ENCODE peak calls at places on chromosomes 2 and 18, in seven cellular contexts. One of them, this sample, is unnamed.
A peak's percentile ranks its signal among the peaks of the same experiment; 100 is the strongest.

GRCh38 chr2:227657204-227657845 is 9.3 kb upstream of the SCYGR5 start:
- DNase-seq in K562: no peak
- DNase-seq in HCT116: no peak
- DNase-seq in GM12878: no peak
- DNase-seq in SK-N-SH: no peak
- DNase-seq in H1: no peak
- DNase-seq in HepG2: no peak
- DNase-seq in this sample: no peak

GRCh38 chr2:71253476-71253875 is 26.6 kb upstream of the PAIP2B start:
- DNase-seq in SK-N-SH: no peak
- DNase-seq in HepG2: no peak
- DNase-seq in H1: no peak
- DNase-seq in HCT116: no peak
- DNase-seq in K562: no peak
- DNase-seq in GM12878: no peak
- DNase-seq in this sample: no peak

GRCh38 chr2:114119846-114120348 is 230.0 kb downstream of the ACTR3 start:
- DNase-seq in K562: peak; percentile 4
- DNase-seq in SK-N-SH: no peak
- DNase-seq in HCT116: no peak
- DNase-seq in GM12878: no peak
- DNase-seq in HepG2: no peak
- DNase-seq in H1: no peak
- DNase-seq in this sample: no peak

GRCh38 chr2:222424729-222425671 is 657 bp downstream of the SGPP2 start:
- DNase-seq in HepG2: no peak
- DNase-seq in GM12878: no peak
- DNase-seq in H1: peak; percentile 64
- DNase-seq in HCT116: no peak
- DNase-seq in SK-N-SH: peak; percentile 74
- DNase-seq in K562: no peak
- DNase-seq in this sample: no peak

GRCh38 chr2:170423919-170424318 is 246.0 kb downstream of the MYO3B start:
- DNase-seq in K562: no peak
- DNase-seq in HepG2: no peak
- DNase-seq in HCT116: no peak
- DNase-seq in SK-N-SH: no peak
- DNase-seq in H1: no peak
- DNase-seq in GM12878: no peak
- DNase-seq in this sample: no peak

GRCh38 chr2:177169810-177170514 is 42.6 kb upstream of the HNRNPA3 start:
- DNase-seq in SK-N-SH: no peak
- DNase-seq in K562: no peak
- DNase-seq in HCT116: no peak
- DNase-seq in GM12878: peak; percentile 82
- DNase-seq in HepG2: peak; percentile 86
- DNase-seq in H1: no peak
- DNase-seq in this sample: peak; percentile 17

GRCh38 chr2:118059919-118060478 is 28.3 kb upstream of the INSIG2 start:
- DNase-seq in H1: no peak
- DNase-seq in HCT116: no peak
- DNase-seq in K562: no peak
- DNase-seq in HepG2: no peak
- DNase-seq in GM12878: peak; percentile 76
- DNase-seq in SK-N-SH: no peak
- DNase-seq in this sample: no peak

GRCh38 chr2:230384986-230385385 is 31.0 kb upstream of the SP100 start:
- DNase-seq in H1: no peak
- DNase-seq in HepG2: no peak
- DNase-seq in SK-N-SH: no peak
- DNase-seq in K562: no peak
- DNase-seq in HCT116: no peak
- DNase-seq in GM12878: no peak
- DNase-seq in this sample: no peak

GRCh38 chr2:176453784-176454183 is 184.5 kb downstream of the MTX2 start:
- DNase-seq in GM12878: no peak
- DNase-seq in H1: no peak
- DNase-seq in K562: no peak
- DNase-seq in HCT116: no peak
- DNase-seq in SK-N-SH: no peak
- DNase-seq in HepG2: no peak
- DNase-seq in this sample: no peak

GRCh38 chr18:26524952-26525351 is 23.4 kb downstream of the KCTD1 start:
- DNase-seq in HCT116: no peak
- DNase-seq in GM12878: no peak
- DNase-seq in H1: no peak
- DNase-seq in HepG2: no peak
- DNase-seq in K562: no peak
- DNase-seq in SK-N-SH: no peak
- DNase-seq in this sample: no peak

GRCh38 chr18:8943900-8944870 is 158.3 kb upstream of the NDUFV2 start:
- DNase-seq in H1: no peak
- DNase-seq in SK-N-SH: no peak
- DNase-seq in HCT116: no peak
- DNase-seq in HepG2: no peak
- DNase-seq in K562: peak; percentile 78
- DNase-seq in GM12878: no peak
- DNase-seq in this sample: no peak

GRCh38 chr2:126886201-126886905 is 12.3 kb upstream of the TEX51 start:
- DNase-seq in SK-N-SH: no peak
- DNase-seq in HepG2: peak; percentile 13
- DNase-seq in HCT116: peak; percentile 42
- DNase-seq in H1: peak; percentile 96
- DNase-seq in K562: peak; percentile 73
- DNase-seq in GM12878: no peak
- DNase-seq in this sample: peak; percentile 32

GRCh38 chr2:138193416-138194213 is 229.3 kb downstream of the HNMT start:
- DNase-seq in HepG2: peak; percentile 14
- DNase-seq in SK-N-SH: no peak
- DNase-seq in K562: no peak
- DNase-seq in GM12878: no peak
- DNase-seq in HCT116: no peak
- DNase-seq in H1: no peak
- DNase-seq in this sample: no peak

GRCh38 chr2:168336786-168337388 is 89.5 kb upstream of the STK39 start:
- DNase-seq in H1: peak; percentile 67
- DNase-seq in K562: peak; percentile 47
- DNase-seq in HepG2: peak; percentile 69
- DNase-seq in GM12878: no peak
- DNase-seq in HCT116: peak; percentile 87
- DNase-seq in SK-N-SH: no peak
- DNase-seq in this sample: peak; percentile 37

GRCh38 chr2:84914334-84914733 is 8.9 kb downstream of the TMSB10 start:
- DNase-seq in SK-N-SH: no peak
- DNase-seq in GM12878: no peak
- DNase-seq in HCT116: no peak
- DNase-seq in K562: no peak
- DNase-seq in H1: no peak
- DNase-seq in HepG2: no peak
- DNase-seq in this sample: no peak

GRCh38 chr2:236546561-236546961 is 23.1 kb upstream of the ACKR3 start:
- DNase-seq in HepG2: no peak
- DNase-seq in HCT116: no peak
- DNase-seq in SK-N-SH: no peak
- DNase-seq in GM12878: peak; percentile 56
- DNase-seq in K562: no peak
- DNase-seq in H1: no peak
- DNase-seq in this sample: no peak

GRCh38 chr2:216245391-216245790 is 126.9 kb downstream of the MARCHF4 start:
- DNase-seq in H1: peak; percentile 35
- DNase-seq in GM12878: no peak
- DNase-seq in HCT116: no peak
- DNase-seq in K562: no peak
- DNase-seq in HepG2: no peak
- DNase-seq in SK-N-SH: no peak
- DNase-seq in this sample: no peak

GRCh38 chr18:45954070-45954712 is 12.9 kb downstream of the EPG5 start:
- DNase-seq in HCT116: peak; percentile 7
- DNase-seq in H1: no peak
- DNase-seq in GM12878: no peak
- DNase-seq in K562: no peak
- DNase-seq in SK-N-SH: no peak
- DNase-seq in HepG2: no peak
- DNase-seq in this sample: no peak

GRCh38 chr2:62939735-62940491 is 110.7 kb upstream of the OTX1 start:
- DNase-seq in K562: no peak
- DNase-seq in HepG2: no peak
- DNase-seq in SK-N-SH: no peak
- DNase-seq in HCT116: no peak
- DNase-seq in H1: no peak
- DNase-seq in GM12878: no peak
- DNase-seq in this sample: no peak

GRCh38 chr2:233021771-233022170 is 8.7 kb upstream of the NGEF start:
- DNase-seq in GM12878: no peak
- DNase-seq in HepG2: no peak
- DNase-seq in K562: peak; percentile 57
- DNase-seq in HCT116: no peak
- DNase-seq in H1: no peak
- DNase-seq in SK-N-SH: no peak
- DNase-seq in this sample: no peak

GRCh38 chr2:84435331-84436081 is 23.6 kb downstream of the SUCLG1 start:
- DNase-seq in HCT116: no peak
- DNase-seq in SK-N-SH: no peak
- DNase-seq in K562: no peak
- DNase-seq in H1: no peak
- DNase-seq in GM12878: no peak
- DNase-seq in HepG2: no peak
- DNase-seq in this sample: no peak

GRCh38 chr2:79860233-79861058 is 347.6 kb downstream of the CTNNA2 start:
- DNase-seq in HCT116: no peak
- DNase-seq in H1: no peak
- DNase-seq in GM12878: no peak
- DNase-seq in HepG2: peak; percentile 53
- DNase-seq in K562: peak; percentile 13
- DNase-seq in SK-N-SH: peak; percentile 63
- DNase-seq in this sample: peak; percentile 40

GRCh38 chr2:241157841-241158545 is 7.7 kb downstream of the PPP1R7 start:
- DNase-seq in H1: no peak
- DNase-seq in GM12878: no peak
- DNase-seq in HCT116: no peak
- DNase-seq in SK-N-SH: no peak
- DNase-seq in HepG2: no peak
- DNase-seq in K562: no peak
- DNase-seq in this sample: no peak

GRCh38 chr2:2108189-2108588 is 222.9 kb downstream of the MYT1L start:
- DNase-seq in H1: no peak
- DNase-seq in HepG2: no peak
- DNase-seq in GM12878: no peak
- DNase-seq in SK-N-SH: no peak
- DNase-seq in HCT116: no peak
- DNase-seq in K562: no peak
- DNase-seq in this sample: no peak

GRCh38 chr2:172252154-172252553 is 149.5 kb upstream of the DLX2 start:
- DNase-seq in HepG2: no peak
- DNase-seq in GM12878: no peak
- DNase-seq in K562: peak; percentile 23
- DNase-seq in SK-N-SH: no peak
- DNase-seq in H1: no peak
- DNase-seq in HCT116: no peak
- DNase-seq in this sample: no peak

GRCh38 chr2:109507828-109508227 is 105.9 kb downstream of the SEPTIN10 start:
- DNase-seq in K562: no peak
- DNase-seq in HCT116: no peak
- DNase-seq in H1: no peak
- DNase-seq in HepG2: no peak
- DNase-seq in SK-N-SH: no peak
- DNase-seq in GM12878: no peak
- DNase-seq in this sample: no peak
- TF ChIP-seq JUND in K562: no peak
- TF ChIP-seq JUND in HCT116: no peak
- TF ChIP-seq JUND in H1: no peak
- TF ChIP-seq JUND in HepG2: no peak
- TF ChIP-seq JUND in SK-N-SH: no peak
- TF ChIP-seq JUND in GM12878: no peak
- TF ChIP-seq JUND in this sample: no peak

DNA sequence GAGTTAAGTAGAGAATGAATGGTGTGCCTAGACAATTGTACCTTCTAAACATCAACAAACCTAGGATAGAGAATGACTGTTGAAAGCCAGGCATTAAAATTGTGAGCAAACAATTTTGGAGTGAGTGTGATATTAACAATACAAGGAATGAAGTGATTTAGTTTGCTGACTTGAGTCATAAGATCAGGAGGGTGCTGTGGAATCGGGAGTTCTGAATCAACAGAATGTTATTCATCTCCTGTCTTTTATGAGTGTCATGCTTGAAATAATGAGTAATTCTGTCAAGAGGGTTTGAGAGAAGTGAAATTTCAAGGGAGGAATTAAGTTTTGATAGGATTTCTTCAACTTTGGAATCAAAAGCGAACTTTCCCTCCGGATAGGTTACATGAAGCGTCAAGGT is 214.4 kb upstream of the DSEL start:
- DNase-seq in K562: no peak
- DNase-seq in HepG2: no peak
- DNase-seq in SK-N-SH: no peak
- DNase-seq in GM12878: no peak
- DNase-seq in HCT116: no peak
- DNase-seq in H1: no peak
- DNase-seq in this sample: no peak
- TF ChIP-seq JUND in K562: no peak
- TF ChIP-seq JUND in HepG2: no peak
- TF ChIP-seq JUND in SK-N-SH: peak; percentile 72
- TF ChIP-seq JUND in GM12878: no peak
- TF ChIP-seq JUND in HCT116: no peak
- TF ChIP-seq JUND in H1: no peak
- TF ChIP-seq JUND in this sample: no peak

GRCh38 chr2:204973546-204974071 is 428.3 kb downstream of the PARD3B start:
- DNase-seq in K562: no peak
- DNase-seq in HCT116: no peak
- DNase-seq in SK-N-SH: peak; percentile 33
- DNase-seq in HepG2: no peak
- DNase-seq in GM12878: no peak
- DNase-seq in H1: no peak
- DNase-seq in this sample: no peak
- TF ChIP-seq JUND in K562: no peak
- TF ChIP-seq JUND in HCT116: no peak
- TF ChIP-seq JUND in SK-N-SH: no peak
- TF ChIP-seq JUND in HepG2: no peak
- TF ChIP-seq JUND in GM12878: no peak
- TF ChIP-seq JUND in H1: no peak
- TF ChIP-seq JUND in this sample: no peak

GRCh38 chr2:196171946-196172345 is 568 bp upstream of the STK17B start:
- DNase-seq in SK-N-SH: no peak
- DNase-seq in HepG2: no peak
- DNase-seq in K562: no peak
- DNase-seq in HCT116: no peak
- DNase-seq in GM12878: no peak
- DNase-seq in H1: no peak
- DNase-seq in this sample: no peak

GRCh38 chr2:196170202-196170680 is 1.1 kb downstream of the STK17B start:
- DNase-seq in HepG2: peak; percentile 28
- DNase-seq in SK-N-SH: peak; percentile 36
- DNase-seq in HCT116: no peak
- DNase-seq in K562: peak; percentile 73
- DNase-seq in GM12878: no peak
- DNase-seq in H1: no peak
- DNase-seq in this sample: peak; percentile 2

GRCh38 chr2:196171248-196171871 is at the start of gene STK17B:
- DNase-seq in SK-N-SH: peak; percentile 100
- DNase-seq in GM12878: peak; percentile 82
- DNase-seq in HepG2: peak; percentile 89
- DNase-seq in K562: peak; percentile 93
- DNase-seq in HCT116: peak; percentile 88
- DNase-seq in H1: peak; percentile 89
- DNase-seq in this sample: peak; percentile 90

GRCh38 chr2:196169521-196169920 is 1.9 kb downstream of the STK17B start:
- DNase-seq in HCT116: no peak
- DNase-seq in K562: no peak
- DNase-seq in HepG2: no peak
- DNase-seq in GM12878: no peak
- DNase-seq in SK-N-SH: no peak
- DNase-seq in H1: no peak
- DNase-seq in this sample: no peak

GRCh38 chr2:196170681-196171247 is 614 bp downstream of the STK17B start:
- DNase-seq in SK-N-SH: no peak
- DNase-seq in GM12878: no peak
- DNase-seq in H1: no peak
- DNase-seq in HepG2: peak; percentile 9
- DNase-seq in HCT116: no peak
- DNase-seq in K562: peak; percentile 35
- DNase-seq in this sample: peak; percentile 1
- TF ChIP-seq JUND in SK-N-SH: no peak
- TF ChIP-seq JUND in GM12878: no peak
- TF ChIP-seq JUND in H1: no peak
- TF ChIP-seq JUND in HepG2: no peak
- TF ChIP-seq JUND in HCT116: no peak
- TF ChIP-seq JUND in K562: no peak
- TF ChIP-seq JUND in this sample: no peak